ENCODE peak calls at places on chromosome 13, in six cellular contexts. R is mesendoderm, Z is A549, J is cardiac muscle cell, H is adipocyte, V is A673. L is an unnamed sample.

GRCh38 chr13:36251528-36251927 is 37.2 kb upstream of the SOHLH2 start:
- DNase-seq in R (no peak), V (no peak), J (no peak), H (peak; percentile 46), Z (no peak), L (no peak)

GRCh38 chr13:29136341-29136740 is 316.2 kb downstream of the MTUS2 start:
- DNase-seq in Z (no peak), H (no peak), J (no peak), R (no peak), V (no peak), L (no peak)

GRCh38 chr13:79496188-79496587 is 15.2 kb downstream of the NDFIP2 start:
- DNase-seq in H (no peak), Z (no peak), V (no peak), J (no peak), R (no peak), L (no peak)

GRCh38 chr13:40973409-40973808 is 45.7 kb downstream of the ELF1 start:
- DNase-seq in J (no peak), R (no peak), V (no peak), Z (no peak), H (no peak), L (no peak)

GRCh38 chr13:80047406-80047805 is 293.5 kb downstream of the SPRY2 start:
- DNase-seq in V (no peak), Z (no peak), R (no peak), H (no peak), J (no peak), L (no peak)

GRCh38 chr13:27403252-27403678 is 21.2 kb upstream of the GTF3A start:
- DNase-seq in J (peak; percentile 48), H (peak; percentile 66), R (peak; percentile 63), Z (no peak), V (peak; percentile 12), L (no peak)

GRCh38 chr13:24927810-24928404 is 163.9 kb downstream of the RNF17 start:
- DNase-seq in H (no peak), V (no peak), Z (no peak), J (no peak), R (peak; percentile 52), L (no peak)

GRCh38 chr13:33560722-33561121 is 257.2 kb upstream of the RFC3 start:
- DNase-seq in V (no peak), H (peak; percentile 63), J (no peak), Z (no peak), R (no peak), L (no peak)

GRCh38 chr13:25423831-25424230 is 52.1 kb downstream of the ATP8A2 start:
- DNase-seq in Z (no peak), H (no peak), R (no peak), V (no peak), J (no peak), L (no peak)

DNA sequence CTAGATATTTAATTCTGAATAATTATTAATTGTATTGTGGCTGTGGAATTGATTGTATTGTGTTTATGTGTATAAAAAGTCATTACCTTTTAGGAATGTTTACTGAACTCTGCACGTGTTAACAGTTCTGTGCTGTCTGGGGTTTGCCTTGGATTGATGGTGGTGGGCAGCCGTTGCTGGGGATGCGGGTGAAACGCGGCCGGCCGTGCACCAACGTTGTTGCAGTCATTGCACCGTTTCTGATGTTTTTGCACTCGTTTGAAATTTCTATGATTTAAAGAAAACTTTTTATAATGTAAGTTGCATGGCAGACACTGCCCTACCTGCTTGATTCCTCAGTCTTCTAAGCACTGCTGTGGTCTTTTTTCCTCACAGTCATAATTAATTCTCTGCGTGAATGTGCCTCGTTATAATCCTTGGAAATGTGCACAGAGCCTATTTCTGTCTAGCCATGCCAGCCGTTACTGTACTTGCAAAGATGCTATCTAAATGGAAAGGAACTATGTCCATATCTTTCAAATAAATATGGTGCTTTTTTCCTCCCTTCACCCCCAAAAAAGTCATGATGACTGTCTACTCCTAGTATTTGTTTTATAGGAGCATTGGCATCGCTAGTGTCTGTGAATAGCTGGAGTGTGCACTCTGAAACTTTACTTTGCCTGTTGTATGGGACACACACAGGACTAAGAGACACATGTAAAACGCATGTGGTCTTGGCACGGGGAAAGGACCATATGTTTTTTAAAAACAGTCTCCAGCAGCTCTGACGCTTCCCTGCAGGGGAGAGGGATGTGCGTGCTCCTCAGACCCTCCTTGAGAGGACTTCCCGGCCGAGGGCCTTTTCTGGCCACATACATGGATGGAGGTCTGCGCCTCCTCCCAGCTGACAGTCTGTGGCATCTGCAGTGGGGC is 40.7 kb upstream of the MCF2L start:
- DNase-seq in J (no peak), R (no peak), Z (no peak), H (no peak), V (no peak), L (no peak)
- H3K4me1 ChIP-seq in J (no peaks in the 10 kb centered on the region), R (peaks cover 6% of the 10 kb centered on the region), Z (no peaks in the 10 kb centered on the region), H (peaks cover 12% of the 10 kb centered on the region), V (peaks cover 6% of the 10 kb centered on the region), L (peaks cover 7% of the 10 kb centered on the region)

DNA sequence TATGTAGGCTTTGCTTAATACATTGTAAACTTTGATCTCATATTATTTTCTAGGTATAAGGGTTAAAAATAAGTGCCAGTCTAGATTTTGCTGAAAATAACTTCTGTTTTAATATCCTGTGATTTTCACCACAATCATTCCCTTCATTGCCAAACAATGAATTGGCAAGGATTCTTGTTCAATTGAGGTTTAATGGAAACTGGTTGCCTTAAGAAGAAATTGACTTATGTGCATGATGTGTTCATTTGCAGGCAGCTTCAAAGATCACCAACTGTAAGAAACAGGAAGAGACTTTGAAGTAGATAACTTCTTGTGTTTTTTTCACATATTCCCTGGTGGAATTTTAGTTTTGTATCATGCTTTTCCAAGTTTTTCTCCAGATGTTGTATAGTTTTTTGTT is 108.4 kb downstream of the POSTN start:
- DNase-seq in J (no peak), R (no peak), H (no peak), V (no peak), Z (no peak), L (no peak)
- H3K4me1 ChIP-seq in J (peaks cover 7% of the 10 kb centered on the region), R (no peaks in the 10 kb centered on the region), H (peaks cover 40% of the 10 kb centered on the region), V (peaks cover 2% of the 10 kb centered on the region), Z (no peaks in the 10 kb centered on the region), L (no peaks in the 10 kb centered on the region)

GRCh38 chr13:99230991-99231390 is 27.2 kb downstream of the GPR18 start:
- DNase-seq in J (no peak), Z (no peak), R (peak; percentile 35), H (no peak), V (no peak), L (no peak)
- H3K4me1 ChIP-seq in J (peaks cover 10% of the 10 kb centered on the region), Z (peaks cover 6% of the 10 kb centered on the region), R (peaks cover 7% of the 10 kb centered on the region), H (peaks cover 24% of the 10 kb centered on the region), V (peaks cover 4% of the 10 kb centered on the region), L (peaks cover 80% of the 10 kb centered on the region)

GRCh38 chr13:99311748-99312492 is 4.7 kb upstream of the GPR183 start:
- DNase-seq in V (no peak), J (no peak), R (no peak), H (peak; percentile 61), Z (no peak), L (no peak)
- H3K4me1 ChIP-seq in V (no peaks in the 10 kb centered on the region), J (peaks cover 22% of the 10 kb centered on the region), R (no peaks in the 10 kb centered on the region), H (peaks cover 56% of the 10 kb centered on the region), Z (peaks cover 30% of the 10 kb centered on the region), L (peaks cover 94% of the 10 kb centered on the region)

GRCh38 chr13:77760893-77761292 is 63.4 kb downstream of the SLAIN1 start:
- DNase-seq in H (no peak), J (no peak), Z (no peak), R (no peak), V (no peak), L (no peak)
- H3K4me1 ChIP-seq in H (no peaks in the 10 kb centered on the region), J (no peaks in the 10 kb centered on the region), Z (no peaks in the 10 kb centered on the region), R (no peaks in the 10 kb centered on the region), V (no peaks in the 10 kb centered on the region), L (no peaks in the 10 kb centered on the region)

DNA sequence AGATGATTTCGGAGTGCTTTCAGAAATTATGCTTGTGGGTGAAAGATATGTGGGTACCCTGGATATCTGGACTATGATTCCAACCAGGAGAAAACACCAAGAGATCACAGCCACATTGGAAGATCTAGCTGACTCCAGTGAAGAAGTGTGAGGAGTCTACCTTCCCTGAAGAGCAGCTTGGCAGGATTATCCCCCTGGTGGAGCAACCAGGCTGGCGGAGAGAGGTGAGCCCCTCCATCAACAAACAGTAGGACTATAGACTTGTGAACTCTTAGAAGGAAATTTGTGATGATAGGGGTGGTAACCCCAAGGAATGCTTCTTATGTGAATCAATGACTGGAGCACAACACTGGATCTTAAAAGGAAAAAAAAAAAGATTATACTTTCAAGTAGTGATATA is 47.8 kb upstream of the DIAPH3 start:
- DNase-seq in V (no peak), Z (no peak), J (no peak), H (no peak), R (peak; percentile 50), L (no peak)
- H3K4me1 ChIP-seq in V (peaks cover 9% of the 10 kb centered on the region), Z (no peaks in the 10 kb centered on the region), J (peaks cover 11% of the 10 kb centered on the region), H (no peaks in the 10 kb centered on the region), R (no peaks in the 10 kb centered on the region), L (no peaks in the 10 kb centered on the region)

GRCh38 chr13:86464193-86464592 is 665.0 kb upstream of the SLITRK6 start:
- DNase-seq in V (peak; percentile 21), R (peak; percentile 24), J (no peak), H (no peak), Z (no peak), L (no peak)
- H3K4me1 ChIP-seq in V (no peaks in the 10 kb centered on the region), R (no peaks in the 10 kb centered on the region), J (no peaks in the 10 kb centered on the region), H (no peaks in the 10 kb centered on the region), Z (no peaks in the 10 kb centered on the region), L (no peaks in the 10 kb centered on the region)

GRCh38 chr13:111175372-111175771 is 60.3 kb downstream of the ARHGEF7 start:
- DNase-seq in J (no peak), H (no peak), R (no peak), V (no peak), Z (no peak), L (no peak)
- H3K4me1 ChIP-seq in J (peaks cover 14% of the 10 kb centered on the region), H (peaks cover 25% of the 10 kb centered on the region), R (no peaks in the 10 kb centered on the region), V (no peaks in the 10 kb centered on the region), Z (no peaks in the 10 kb centered on the region), L (peaks cover 61% of the 10 kb centered on the region)

L was measured in CD4-positive, alpha-beta memory T cell.